ENCODE peak calls at places on chromosomes 6 and 20, in eight cellular contexts. M is GM23248, W is astrocyte, D is IMR-90, F is endothelial cell of umbilical vein, I is brain microvascular endothelial cell, R is Panc1, Z is fibroblast of lung. S is an unnamed sample. For H3K27me3, the result is how much of the 10 kb centered on the place peaks cover.

GRCh38 chr6:118285791-118286190 is 262.3 kb upstream of the PLN start:
- DNase-seq in Z (peak), W (peak), I (no peak), R (no peak), F (no peak), D (no peak), M (no peak), S (no peak)

GRCh38 chr6:137415127-137415833 is 78.9 kb downstream of the OLIG3 start:
- DNase-seq in F (peak), Z (peak), I (peak), D (peak), M (peak), R (peak), W (peak), S (peak)

GRCh38 chr6:36460916-36461315 is 18.1 kb downstream of the KCTD20 start:
- DNase-seq in I (no peak), M (no peak), W (no peak), R (no peak), D (no peak), F (no peak), Z (no peak), S (no peak)

GRCh38 chr6:167956983-167957492 is 40.4 kb upstream of the KIF25 start:
- DNase-seq in Z (peak), I (peak), D (peak), F (no peak), M (peak), R (no peak), W (no peak), S (no peak)

GRCh38 chr20:19888269-19888669 is 128.9 kb upstream of the NAA20 start:
- DNase-seq in D (no peak), R (no peak), F (peak), M (no peak), I (no peak), Z (no peak), W (no peak), S (no peak)

GRCh38 chr6:42028234-42029061 is 21.9 kb upstream of the TAF8 start:
- DNase-seq in I (peak), W (peak), Z (peak), D (peak), F (peak), R (no peak), M (peak), S (peak)

GRCh38 chr6:54617730-54618129 is 228.8 kb upstream of the FAM83B start:
- DNase-seq in F (peak), W (peak), M (peak), I (peak), D (peak), Z (peak), R (no peak), S (no peak)

GRCh38 chr6:35262596-35262995 is 3.1 kb downstream of the ZNF76 start:
- DNase-seq in Z (no peak), I (no peak), W (no peak), F (no peak), R (no peak), M (peak), D (peak), S (no peak)

GRCh38 chr6:11423667-11424066 is 113.9 kb upstream of the TMEM170B start:
- DNase-seq in M (no peak), F (peak), W (no peak), D (no peak), Z (no peak), R (no peak), I (no peak), S (no peak)

GRCh38 chr6:168309997-168310396 is 9.6 kb downstream of the DACT2 start:
- DNase-seq in R (no peak), M (no peak), W (no peak), Z (no peak), I (no peak), D (no peak), F (no peak), S (no peak)

GRCh38 chr6:167550936-167551633 is 226.2 kb downstream of the TTLL2 start:
- DNase-seq in F (peak), W (no peak), I (no peak), D (no peak), M (no peak), Z (no peak), R (no peak), S (peak)

GRCh38 chr20:20578838-20579237 is 133.6 kb downstream of the RALGAPA2 start:
- DNase-seq in W (no peak), R (no peak), D (no peak), F (no peak), I (no peak), Z (no peak), M (no peak), S (no peak)

GRCh38 chr6:144602523-144603180 is 317.5 kb downstream of the UTRN start:
- DNase-seq in I (no peak), F (no peak), D (no peak), M (no peak), W (peak), R (no peak), Z (peak), S (no peak)

GRCh38 chr6:116764961-116765841 is at the start of gene FAM162B:
- DNase-seq in M (peak), R (no peak), W (peak), D (peak), F (peak), Z (peak), I (peak), S (peak)

GRCh38 chr6:75196051-75196743 is 9.7 kb downstream of the COL12A1 start:
- DNase-seq in W (peak), M (peak), I (peak), F (peak), R (no peak), Z (peak), D (peak), S (no peak)

GRCh38 chr6:31657406-31658157 is 1.9 kb downstream of the APOM start:
- DNase-seq in F (no peak), Z (no peak), D (no peak), W (no peak), I (no peak), R (no peak), M (peak), S (no peak)

GRCh38 chr6:118579786-118580185 is 31.7 kb downstream of the PLN start:
- DNase-seq in I (no peak), Z (no peak), D (no peak), R (no peak), F (no peak), W (no peak), M (no peak), S (no peak)

GRCh38 chr6:140012146-140012545 is 637.7 kb upstream of the CITED2 start:
- DNase-seq in W (no peak), R (no peak), Z (no peak), M (no peak), I (no peak), D (no peak), F (no peak), S (no peak)

GRCh38 chr6:141261016-141261671 is 871.6 kb upstream of the GJE1 start:
- DNase-seq in R (no peak), M (no peak), F (no peak), W (no peak), I (no peak), D (no peak), Z (no peak), S (no peak)

GRCh38 chr20:22582960-22583772 is 1.2 kb downstream of the FOXA2 start:
- DNase-seq in W (no peak), I (no peak), D (no peak), M (peak), F (no peak), R (no peak), Z (no peak), S (no peak)
- H3K4me3 ChIP-seq in W (no peak), I (no peak), D (no peak), M (no peak), F (no peak), R (peak), Z (no peak), S (no peak)

GRCh38 chr20:62994850-62995249 is 11.9 kb downstream of the BHLHE23 start:
- DNase-seq in D (no peak), R (no peak), I (no peak), Z (no peak), M (no peak), W (no peak), F (no peak), S (no peak)
- H3K27me3 ChIP-seq in D (half or more), R (under half), I (under half), Z (under half), M (under half), W (under half), F (under half), S (under half)

GRCh38 chr20:57396638-57397003 is 5.4 kb downstream of the RBM38 start:
- DNase-seq in R (no peak), Z (no peak), D (no peak), I (no peak), F (no peak), M (no peak), W (no peak), S (no peak)

GRCh38 chr20:57397004-57397692 is 6.0 kb downstream of the RBM38 start:
- DNase-seq in F (no peak), Z (peak), W (peak), R (no peak), I (no peak), M (no peak), D (no peak), S (no peak)

GRCh38 chr20:57397693-57398108 is 6.5 kb downstream of the RBM38 start:
- DNase-seq in W (no peak), I (no peak), Z (no peak), F (no peak), R (no peak), D (no peak), M (no peak), S (no peak)

GRCh38 chr20:57395111-57395959 is 4.1 kb downstream of the RBM38 start:
- DNase-seq in D (peak), I (no peak), Z (peak), M (peak), W (peak), F (peak), R (no peak), S (peak)

DNA sequence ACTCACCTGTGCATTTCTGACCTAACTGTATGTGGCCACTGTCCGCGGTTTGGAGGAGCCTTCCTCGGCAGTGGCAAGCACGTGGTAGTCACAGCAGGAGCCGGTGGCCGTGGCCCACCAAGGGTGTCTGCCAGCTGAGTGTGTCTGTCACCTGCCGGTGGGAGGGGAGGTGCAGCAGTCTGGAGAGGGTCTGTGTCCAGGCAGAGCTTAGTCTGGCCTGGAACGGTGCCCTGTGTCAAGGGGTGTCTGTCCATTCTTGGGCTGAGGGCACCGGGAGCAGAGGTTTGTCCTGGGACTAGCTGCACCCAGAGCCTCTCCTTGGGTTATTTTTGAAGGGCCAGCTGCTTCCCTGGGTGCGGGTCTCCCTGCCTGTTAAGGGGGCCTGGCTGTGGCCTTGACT is 5.0 kb downstream of the RBM38 start:
- DNase-seq in I (no peak), Z (no peak), R (no peak), F (no peak), W (no peak), D (no peak), M (no peak), S (peak)
- H3K4me3 ChIP-seq in I (no peak), Z (no peak), R (no peak), F (no peak), W (no peak), D (no peak), M (no peak), S (no peak)

GRCh38 chr6:157983439-157984119 is 1.9 kb downstream of the SYNJ2 start:
- DNase-seq in I (no peak), M (peak), W (peak), F (no peak), Z (peak), R (no peak), D (peak), S (no peak)
- H3K27me3 ChIP-seq in I (under half), M (under half), W (under half), F (under half), Z (under half), R (under half), D (under half), S (under half)

S was measured in adrenal gland.